ENCODE peak calls at places on chromosomes 13 and 19, in ten cellular contexts. W is lung, M is left lung, S is tibial nerve, D is A673, K is stomach, F is astrocyte of the spinal cord, R is AG04450, I is IMR-90, T is Caco-2. O is an unnamed sample.
A peak's percentile ranks its signal among the peaks of the same experiment; 100 is the strongest.

GRCh38 chr19:10478476-10478875 is 24.7 kb downstream of the KEAP1 start:
- DNase-seq in T (no peak), R (no peak), M (no peak), W (no peak), S (no peak), K (no peak), D (peak; percentile 59), F (no peak), I (peak; percentile 36), O (peak; percentile 28)

GRCh38 chr13:94494021-94494420 is 14.5 kb upstream of the DCT start:
- DNase-seq in M (no peak), K (no peak), R (no peak), S (no peak), I (no peak), W (no peak), D (peak; percentile 14), T (no peak), F (no peak), O (no peak)

GRCh38 chr19:39746836-39747529 is 9.2 kb upstream of the CLC start:
- DNase-seq in F (no peak), I (no peak), T (no peak), D (no peak), R (no peak), W (no peak), K (peak; percentile 58), M (no peak), S (no peak), O (no peak)

GRCh38 chr13:36054041-36054440 is 77.1 kb downstream of the DCLK1 start:
- DNase-seq in I (no peak), M (no peak), S (no peak), F (no peak), K (no peak), T (no peak), R (no peak), D (no peak), W (no peak), O (no peak)

GRCh38 chr19:7648265-7649014 is 11.5 kb downstream of the STXBP2 start:
- DNase-seq in I (no peak), S (no peak), K (no peak), F (no peak), W (no peak), T (no peak), D (no peak), M (no peak), R (no peak), O (no peak)

GRCh38 chr13:80939581-80939980 is 598.7 kb upstream of the SPRY2 start:
- DNase-seq in W (no peak), S (no peak), F (no peak), T (no peak), M (no peak), R (no peak), I (no peak), D (no peak), K (no peak), O (no peak)

GRCh38 chr19:58037927-58038687 is 4.3 kb downstream of the ZSCAN1 start:
- DNase-seq in T (no peak), W (no peak), M (no peak), R (no peak), I (no peak), S (no peak), F (no peak), K (no peak), D (no peak), O (no peak)

GRCh38 chr13:38308736-38309135 is 40.9 kb upstream of the UFM1 start:
- DNase-seq in W (no peak), K (no peak), F (peak; percentile 51), I (peak; percentile 63), R (peak; percentile 1), T (no peak), S (no peak), M (no peak), D (no peak), O (peak; percentile 57)

GRCh38 chr13:52664269-52664668 is 11.6 kb downstream of the SUGT1 start:
- DNase-seq in W (no peak), S (no peak), M (no peak), R (no peak), I (no peak), K (no peak), F (no peak), T (no peak), D (no peak), O (no peak)

GRCh38 chr13:52665325-52665724 is 12.7 kb downstream of the SUGT1 start:
- DNase-seq in F (peak; percentile 28), D (peak; percentile 34), T (no peak), K (no peak), S (no peak), I (peak; percentile 16), R (no peak), W (no peak), M (no peak), O (peak; percentile 38)

GRCh38 chr13:52670726-52671125 is 18.1 kb downstream of the SUGT1 start:
- DNase-seq in F (no peak), K (no peak), D (no peak), T (no peak), I (no peak), R (no peak), W (no peak), M (no peak), S (no peak), O (no peak)

DNA sequence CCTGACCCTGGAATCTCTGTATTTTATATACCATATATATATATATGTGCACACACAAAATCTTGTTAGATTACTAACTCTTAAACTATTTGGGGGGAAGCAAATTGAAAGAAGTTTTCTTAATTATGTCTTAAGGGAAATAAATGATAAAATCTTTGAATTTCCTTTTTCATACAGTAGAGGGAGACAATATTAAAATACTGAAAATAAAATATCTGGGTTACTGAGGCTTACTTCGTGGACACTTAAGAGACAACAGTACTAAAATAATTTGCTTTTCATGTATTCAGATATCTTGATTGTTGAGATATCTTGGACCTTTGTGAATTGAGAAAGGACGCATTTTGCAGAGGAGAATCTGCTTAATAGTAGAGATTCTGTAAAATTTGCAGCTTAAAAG is 17.0 kb downstream of the SUGT1 start:
- DNase-seq in K (no peak), T (no peak), S (no peak), F (no peak), D (no peak), M (no peak), R (no peak), I (no peak), W (no peak), O (no peak)
- TF ChIP-seq CTCF in K (no peak), T (no peak), S (no peak), F (no peak), D (no peak), M (no peak), R (peak; percentile 3), I (no peak), W (no peak), O (no peak)

GRCh38 chr13:30861836-30862467 is 44.1 kb upstream of the MEDAG start:
- DNase-seq in S (no peak), M (no peak), I (no peak), T (no peak), F (no peak), K (no peak), R (no peak), D (no peak), W (no peak), O (no peak)

GRCh38 chr13:30861163-30861562 is 44.9 kb upstream of the MEDAG start:
- DNase-seq in I (no peak), K (no peak), R (no peak), T (no peak), D (no peak), F (no peak), M (no peak), S (no peak), W (no peak), O (no peak)

GRCh38 chr13:30863796-30864195 is 42.3 kb upstream of the MEDAG start:
- DNase-seq in S (no peak), F (no peak), K (no peak), R (no peak), D (no peak), W (no peak), I (no peak), T (no peak), M (no peak), O (no peak)

GRCh38 chr13:30863231-30863630 is 42.8 kb upstream of the MEDAG start:
- DNase-seq in F (no peak), S (no peak), M (no peak), I (no peak), D (no peak), R (no peak), T (no peak), K (no peak), W (no peak), O (no peak)

GRCh38 chr13:30862707-30863106 is 43.4 kb upstream of the MEDAG start:
- DNase-seq in F (peak; percentile 63), M (no peak), D (no peak), R (no peak), I (no peak), T (no peak), W (no peak), S (no peak), K (no peak), O (no peak)
- H3K4me3 ChIP-seq in F (no peak overlapping the region), M (no peak overlapping the region), D (no peak overlapping the region), R (no peak overlapping the region), I (no peak overlapping the region), T (no peak overlapping the region), W (no peak overlapping the region), S (no peak overlapping the region), K (no peak overlapping the region), O (no peak overlapping the region)

GRCh38 chr19:390386-391198 is 18.4 kb downstream of the C2CD4C start:
- DNase-seq in I (no peak), K (no peak), M (peak; percentile 60), D (no peak), W (no peak), R (no peak), F (no peak), S (no peak), T (no peak), O (no peak)

GRCh38 chr19:389246-389934 is 19.6 kb downstream of the C2CD4C start:
- DNase-seq in T (no peak), I (no peak), S (no peak), K (no peak), F (no peak), W (no peak), D (no peak), M (no peak), R (no peak), O (peak; percentile 20)

GRCh38 chr19:391199-391557 is 17.8 kb downstream of the C2CD4C start:
- DNase-seq in F (no peak), W (no peak), K (no peak), S (no peak), T (no peak), D (no peak), I (no peak), M (no peak), R (no peak), O (no peak)

GRCh38 chr19:388691-389090 is 20.3 kb downstream of the C2CD4C start:
- DNase-seq in I (no peak), S (no peak), D (no peak), R (no peak), W (no peak), K (no peak), T (no peak), F (no peak), M (no peak), O (no peak)

DNA sequence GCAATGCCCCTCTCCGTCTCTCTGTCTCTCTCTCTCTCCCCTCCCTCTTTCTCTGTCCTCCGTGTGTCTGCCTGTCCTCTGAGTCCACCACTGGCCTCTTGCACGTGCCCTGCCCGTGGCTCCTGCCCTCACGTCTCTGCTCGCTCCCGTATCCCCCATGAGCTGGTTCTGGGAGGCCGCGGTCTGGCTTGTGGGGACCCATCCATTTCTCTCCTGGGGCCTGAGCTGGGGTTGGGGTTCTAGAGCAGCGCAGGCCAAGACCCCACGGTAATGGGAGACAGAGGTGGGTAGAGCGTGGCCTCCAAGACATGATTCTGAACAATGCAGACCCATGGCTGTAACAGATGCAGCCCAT is 19.0 kb downstream of the C2CD4C start:
- DNase-seq in M (no peak), S (no peak), T (no peak), K (no peak), R (no peak), F (no peak), W (no peak), D (no peak), I (no peak), O (no peak)
- TF ChIP-seq CTCF in M (no peak), S (no peak), T (no peak), K (no peak), R (no peak), F (no peak), W (no peak), D (no peak), I (no peak), O (no peak)

DNA sequence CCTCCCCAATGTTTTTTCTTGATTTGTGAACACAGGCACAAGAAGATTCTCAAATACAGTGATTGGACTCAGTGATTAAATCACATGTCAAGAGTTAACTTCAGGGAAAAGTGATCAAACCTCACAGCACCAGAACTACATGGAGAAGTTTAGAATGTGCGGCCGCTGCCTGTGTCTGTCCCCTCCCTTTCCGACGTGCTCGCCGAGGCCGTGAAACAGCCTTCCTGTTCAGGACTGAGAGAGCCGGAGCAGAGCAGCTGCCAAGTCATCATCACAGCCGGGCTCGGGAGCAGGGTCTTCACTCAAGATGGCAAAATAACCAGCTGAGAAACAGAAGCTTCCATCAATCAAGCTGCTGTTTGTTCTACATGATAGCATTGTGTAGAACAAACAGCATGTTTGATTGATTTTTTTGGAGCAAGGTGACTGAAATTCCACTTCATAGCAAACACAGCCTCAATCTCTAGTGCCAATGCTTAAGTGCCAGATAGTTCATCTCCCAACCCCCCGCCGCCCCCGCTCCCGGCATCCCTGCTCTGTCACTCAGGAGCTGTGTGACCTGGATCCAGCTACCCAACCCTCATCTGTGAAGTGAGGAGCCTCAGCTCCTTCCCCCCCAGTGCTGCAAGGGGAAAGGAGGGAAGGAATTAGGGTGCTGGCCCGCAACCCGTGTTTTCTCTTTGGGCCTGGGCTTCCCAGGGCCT is 70.6 kb downstream of the HSPH1 start:
- DNase-seq in W (no peak), D (no peak), M (peak; percentile 80), K (no peak), I (peak; percentile 25), R (no peak), S (no peak), T (no peak), F (peak; percentile 11), O (no peak)
- H3K4me3 ChIP-seq in W (no peak overlapping the region), D (no peak overlapping the region), M (no peak overlapping the region), K (no peak overlapping the region), I (no peak overlapping the region), R (no peak overlapping the region), S (no peak overlapping the region), T (no peak overlapping the region), F (no peak overlapping the region), O (no peak overlapping the region)